ENCODE peak calls at places on chromosomes 6 and 20, in seven cellular contexts. I is stomach; B is PC-9; E is CD8-positive, alpha-beta T cell; P is A549; H is PC-3; M is cardiac muscle cell. D is an unnamed sample.

GRCh38 chr6:11410539-11411307 is 126.8 kb upstream of the TMEM170B start:
- DNase-seq in I (no peak), B (no peak), E (no peak), P (no peak), H (no peak), M (no peak), D (no peak)

GRCh38 chr6:25620391-25620790 is 31.6 kb upstream of the SCGN start:
- DNase-seq in I (no peak), B (no peak), E (no peak), P (no peak), H (no peak), M (no peak), D (no peak)

GRCh38 chr20:15185322-15185721 is 847.9 kb upstream of the FLRT3 start:
- DNase-seq in I (no peak), B (no peak), E (no peak), P (no peak), H (peak; percentile 35), M (no peak), D (no peak)

GRCh38 chr6:4264076-4264475 is 128.7 kb upstream of the ECI2 start:
- DNase-seq in I (no peak), B (no peak), E (no peak), P (no peak), H (no peak), M (no peak), D (no peak)

GRCh38 chr6:138382498-138383265 is 5.0 kb downstream of the SMIM28 start:
- DNase-seq in I (no peak), B (peak; percentile 79), E (no peak), P (no peak), H (no peak), M (no peak), D (no peak)

GRCh38 chr6:5219292-5219691 is 41.5 kb downstream of the LYRM4 start:
- DNase-seq in I (no peak), B (no peak), E (no peak), P (no peak), H (no peak), M (no peak), D (no peak)

GRCh38 chr20:1300083-1300840 is 28.7 kb downstream of the SDCBP2 start:
- DNase-seq in I (no peak), B (no peak), E (no peak), P (no peak), H (no peak), M (no peak), D (no peak)

GRCh38 chr20:58466729-58467571 is 48.2 kb downstream of the APCDD1L start:
- DNase-seq in I (no peak), B (no peak), E (no peak), P (no peak), H (no peak), M (no peak), D (no peak)

GRCh38 chr20:46343358-46344357 is 35.4 kb upstream of the CDH22 start:
- DNase-seq in I (no peak), B (no peak), E (no peak), P (no peak), H (peak; percentile 25), M (no peak), D (no peak)

GRCh38 chr20:17673082-17673481 is 9.0 kb downstream of the RRBP1 start:
- DNase-seq in I (no peak), B (no peak), E (no peak), P (no peak), H (no peak), M (no peak), D (no peak)

GRCh38 chr6:29532320-29532951 is 27.1 kb downstream of the UBD start:
- DNase-seq in I (no peak), B (no peak), E (no peak), P (no peak), H (no peak), M (no peak), D (no peak)

GRCh38 chr6:34457392-34457746 is 8.5 kb upstream of the PACSIN1 start:
- DNase-seq in I (no peak), B (no peak), E (no peak), P (no peak), H (no peak), M (no peak), D (no peak)

GRCh38 chr6:21229061-21229460 is 364.5 kb upstream of the SOX4 start:
- DNase-seq in I (no peak), B (no peak), E (no peak), P (no peak), H (no peak), M (no peak), D (no peak)

GRCh38 chr6:157241411-157241979 is 81.8 kb downstream of the TMEM242 start:
- DNase-seq in I (peak; percentile 34), B (peak; percentile 42), E (no peak), P (no peak), H (peak; percentile 3), M (no peak), D (no peak)

GRCh38 chr20:1341561-1342265 is 12.8 kb upstream of the SDCBP2 start:
- DNase-seq in I (no peak), B (peak; percentile 3), E (no peak), P (no peak), H (peak; percentile 45), M (peak; percentile 80), D (no peak)

GRCh38 chr6:169370054-169370453 is 116.4 kb upstream of the THBS2 start:
- DNase-seq in I (no peak), B (no peak), E (no peak), P (no peak), H (no peak), M (peak; percentile 38), D (no peak)

GRCh38 chr6:135506270-135506997 is 8.9 kb upstream of the AHI1 start:
- DNase-seq in I (no peak), B (peak; percentile 45), E (peak; percentile 7), P (peak; percentile 21), H (peak; percentile 69), M (peak; percentile 81), D (no peak)

GRCh38 chr6:89352329-89353117 is at the start of gene UBE2J1:
- DNase-seq in I (peak; percentile 96), B (peak; percentile 80), E (peak; percentile 71), P (peak; percentile 48), H (peak; percentile 82), M (peak; percentile 98), D (peak; percentile 95)

GRCh38 chr6:53171605-53172467 is 23.2 kb upstream of the GCM1 start:
- DNase-seq in I (peak; percentile 94), B (peak; percentile 58), E (peak; percentile 95), P (peak; percentile 33), H (peak; percentile 89), M (peak; percentile 88), D (peak; percentile 89)

GRCh38 chr6:104281370-104281769 is 578.3 kb downstream of the HACE1 start:
- DNase-seq in I (no peak), B (no peak), E (no peak), P (no peak), H (peak; percentile 5), M (no peak), D (no peak)

GRCh38 chr20:36573103-36573797 is at the start of gene TGIF2:
- DNase-seq in I (peak; percentile 79), B (peak; percentile 52), E (peak; percentile 90), P (peak; percentile 71), H (peak; percentile 81), M (peak; percentile 93), D (peak; percentile 85)

GRCh38 chr6:165118736-165119135 is 190.7 kb downstream of the C6orf118 start:
- DNase-seq in I (no peak), B (no peak), E (no peak), P (no peak), H (peak; percentile 89), M (no peak), D (no peak)

GRCh38 chr20:62104791-62105345 is 17.4 kb upstream of the LSM14B start:
- DNase-seq in I (no peak), B (no peak), E (no peak), P (no peak), H (peak; percentile 37), M (peak; percentile 3), D (no peak)

GRCh38 chr6:20866038-20866437 is 331.8 kb downstream of the CDKAL1 start:
- DNase-seq in I (no peak), B (no peak), E (no peak), P (no peak), H (no peak), M (no peak), D (no peak)

GRCh38 chr20:16821211-16822089 is 73.3 kb downstream of the OTOR start:
- DNase-seq in I (no peak), B (peak; percentile 43), E (peak; percentile 8), P (peak; percentile 37), H (peak; percentile 69), M (peak; percentile 61), D (peak; percentile 21)

DNA sequence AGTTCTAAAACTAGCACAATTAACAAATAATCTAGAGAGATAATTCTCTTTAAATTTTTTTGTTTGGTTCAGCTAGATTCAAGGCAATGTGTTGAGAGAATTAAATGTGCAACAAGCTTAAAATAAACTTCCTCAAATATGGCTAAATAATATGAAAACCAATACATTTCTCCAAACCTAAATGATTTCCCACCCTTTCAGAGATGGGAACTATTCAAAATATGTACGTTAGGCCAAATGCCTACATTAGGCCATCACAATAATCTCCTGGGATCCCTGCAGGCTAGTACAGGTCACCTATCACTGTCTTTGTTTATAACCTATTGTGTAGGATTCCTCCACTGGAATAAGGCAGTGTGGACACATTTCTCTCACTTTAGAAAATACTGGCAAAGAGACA is 1.7 kb downstream of the FAXC start:
- DNase-seq in I (no peak), B (no peak), E (no peak), P (no peak), H (no peak), M (no peak), D (no peak)
- H3K4me3 ChIP-seq in I (peak overlapping the region; percentile 65), B (no peak overlapping the region), E (no peak overlapping the region), P (no peak overlapping the region), H (no peak overlapping the region), M (no peak overlapping the region), D (no peak overlapping the region)

DNA sequence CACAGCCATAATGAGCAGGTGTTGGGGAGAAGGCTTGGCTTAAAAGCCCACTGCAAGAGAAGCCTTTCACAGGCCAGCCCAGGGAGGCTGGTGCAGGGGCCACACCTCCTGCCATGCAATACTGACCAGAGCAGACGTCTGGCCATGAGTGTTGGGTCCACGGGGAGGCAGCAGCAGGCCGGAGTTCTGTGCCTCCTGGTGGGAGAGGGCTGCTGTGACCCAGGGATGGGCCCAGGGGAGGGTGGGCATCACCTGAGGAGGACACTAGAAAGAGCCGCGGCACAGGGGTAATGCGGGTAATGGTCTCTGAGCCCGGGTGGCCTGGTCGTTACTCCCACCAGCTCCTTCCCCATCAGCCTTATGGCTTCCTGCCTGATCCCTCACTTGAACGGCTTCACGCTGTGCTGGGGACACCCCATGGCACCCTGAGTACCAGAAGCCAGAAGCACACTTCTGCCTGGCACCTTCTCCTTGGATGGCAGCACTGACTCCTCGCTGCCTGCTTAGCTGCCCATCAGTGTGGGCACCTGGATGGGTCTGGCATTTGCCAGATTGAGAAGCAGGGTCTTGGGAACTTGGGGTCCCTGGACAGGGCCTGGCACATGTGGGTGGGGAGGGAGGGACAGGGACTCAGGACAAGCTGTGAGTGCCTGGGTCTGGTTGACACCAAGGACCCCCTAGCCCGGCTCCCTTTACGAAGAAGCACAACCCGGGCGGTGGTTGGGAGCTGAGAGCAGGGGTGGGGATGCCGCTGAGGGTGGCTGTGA is 108.8 kb downstream of the ASXL1 start:
- DNase-seq in I (no peak), B (no peak), E (no peak), P (no peak), H (no peak), M (no peak), D (no peak)
- H3K4me1 ChIP-seq in I (peaks cover 97% of the 10 kb centered on the region), B (peaks cover 7% of the 10 kb centered on the region), E (no peaks in the 10 kb centered on the region), P (peaks cover 62% of the 10 kb centered on the region), H (no peaks in the 10 kb centered on the region), M (peaks cover 22% of the 10 kb centered on the region), D (peaks cover 60% of the 10 kb centered on the region)

GRCh38 chr6:31158863-31159855 is 770 bp downstream of the TCF19 start:
- DNase-seq in I (no peak), B (peak; percentile 40), E (peak; percentile 13), P (peak; percentile 15), H (peak; percentile 46), M (peak; percentile 23), D (no peak)
- TF ChIP-seq CTCF in I (no peak), B (no peak), E (no peak), P (no peak), H (no peak), M (no peak), D (no peak)

GRCh38 chr6:132494954-132495353 is 18.0 kb downstream of the STX7 start:
- DNase-seq in I (no peak), B (no peak), E (no peak), P (no peak), H (no peak), M (no peak), D (no peak)
- H3K4me3 ChIP-seq in I (no peak overlapping the region), B (no peak overlapping the region), E (no peak overlapping the region), P (no peak overlapping the region), H (no peak overlapping the region), M (no peak overlapping the region), D (no peak overlapping the region)

D was measured in body of pancreas.